ENCODE peak calls at places on chromosomes 3 and 15, in five cellular contexts. One of them, this sample, is unnamed.

GRCh38 chr3:157310329-157311065 is 126.2 kb upstream of the PTX3 start:
- DNase-seq in cardiac fibroblast: no peak
- DNase-seq in esophagus squamous epithelium: no peak
- DNase-seq in naive thymus-derived CD4-positive, alpha-beta T cell: no peak
- DNase-seq in OCI-LY7: no peak
- DNase-seq in this sample: no peak

GRCh38 chr3:177835008-177835407 is 637.7 kb upstream of the TBL1XR1 start:
- DNase-seq in naive thymus-derived CD4-positive, alpha-beta T cell: no peak
- DNase-seq in OCI-LY7: no peak
- DNase-seq in cardiac fibroblast: peak; percentile 77
- DNase-seq in esophagus squamous epithelium: no peak
- DNase-seq in this sample: no peak

GRCh38 chr3:185540705-185541104 is 11.7 kb downstream of the LIPH start:
- DNase-seq in cardiac fibroblast: no peak
- DNase-seq in esophagus squamous epithelium: no peak
- DNase-seq in naive thymus-derived CD4-positive, alpha-beta T cell: no peak
- DNase-seq in OCI-LY7: no peak
- DNase-seq in this sample: no peak

GRCh38 chr3:64150527-64151238 is 74.6 kb downstream of the PRICKLE2 start:
- DNase-seq in cardiac fibroblast: peak; percentile 82
- DNase-seq in naive thymus-derived CD4-positive, alpha-beta T cell: no peak
- DNase-seq in esophagus squamous epithelium: no peak
- DNase-seq in OCI-LY7: no peak
- DNase-seq in this sample: no peak

GRCh38 chr3:115494826-115495225 is 128.5 kb upstream of the GAP43 start:
- DNase-seq in cardiac fibroblast: no peak
- DNase-seq in esophagus squamous epithelium: no peak
- DNase-seq in OCI-LY7: no peak
- DNase-seq in naive thymus-derived CD4-positive, alpha-beta T cell: no peak
- DNase-seq in this sample: no peak

GRCh38 chr3:42747581-42747980 is 25.5 kb downstream of the CCDC13 start:
- DNase-seq in cardiac fibroblast: no peak
- DNase-seq in OCI-LY7: no peak
- DNase-seq in esophagus squamous epithelium: no peak
- DNase-seq in naive thymus-derived CD4-positive, alpha-beta T cell: peak; percentile 54
- DNase-seq in this sample: no peak

GRCh38 chr3:119639494-119640350 is 20.7 kb downstream of the POPDC2 start:
- DNase-seq in esophagus squamous epithelium: no peak
- DNase-seq in OCI-LY7: no peak
- DNase-seq in cardiac fibroblast: no peak
- DNase-seq in naive thymus-derived CD4-positive, alpha-beta T cell: no peak
- DNase-seq in this sample: no peak

GRCh38 chr3:136994772-136995516 is 37.2 kb downstream of the IL20RB start:
- DNase-seq in esophagus squamous epithelium: peak; percentile 17
- DNase-seq in naive thymus-derived CD4-positive, alpha-beta T cell: no peak
- DNase-seq in OCI-LY7: no peak
- DNase-seq in cardiac fibroblast: peak; percentile 99
- DNase-seq in this sample: peak; percentile 48

GRCh38 chr3:46089237-46090011 is 62.1 kb upstream of the XCR1 start:
- DNase-seq in OCI-LY7: no peak
- DNase-seq in esophagus squamous epithelium: no peak
- DNase-seq in cardiac fibroblast: peak; percentile 83
- DNase-seq in naive thymus-derived CD4-positive, alpha-beta T cell: no peak
- DNase-seq in this sample: no peak

GRCh38 chr15:38490231-38490630 is 36.3 kb downstream of the FAM98B start:
- DNase-seq in OCI-LY7: no peak
- DNase-seq in naive thymus-derived CD4-positive, alpha-beta T cell: no peak
- DNase-seq in cardiac fibroblast: no peak
- DNase-seq in esophagus squamous epithelium: no peak
- DNase-seq in this sample: no peak

GRCh38 chr3:4835616-4836043 is 143.6 kb upstream of the BHLHE40 start:
- DNase-seq in naive thymus-derived CD4-positive, alpha-beta T cell: no peak
- DNase-seq in OCI-LY7: no peak
- DNase-seq in cardiac fibroblast: no peak
- DNase-seq in esophagus squamous epithelium: no peak
- DNase-seq in this sample: no peak

GRCh38 chr3:124860599-124860998 is 26.6 kb downstream of the ITGB5 start:
- DNase-seq in esophagus squamous epithelium: no peak
- DNase-seq in naive thymus-derived CD4-positive, alpha-beta T cell: no peak
- DNase-seq in OCI-LY7: no peak
- DNase-seq in cardiac fibroblast: peak; percentile 97
- DNase-seq in this sample: no peak

GRCh38 chr3:138332472-138333073 is 2.9 kb upstream of the NME9 start:
- DNase-seq in cardiac fibroblast: peak; percentile 71
- DNase-seq in OCI-LY7: peak; percentile 50
- DNase-seq in esophagus squamous epithelium: no peak
- DNase-seq in naive thymus-derived CD4-positive, alpha-beta T cell: peak; percentile 18
- DNase-seq in this sample: peak; percentile 13

GRCh38 chr3:124707667-124708066 is 22.6 kb upstream of the UMPS start:
- DNase-seq in esophagus squamous epithelium: no peak
- DNase-seq in OCI-LY7: no peak
- DNase-seq in naive thymus-derived CD4-positive, alpha-beta T cell: no peak
- DNase-seq in cardiac fibroblast: peak; percentile 66
- DNase-seq in this sample: no peak

GRCh38 chr3:38114052-38114874 is 22.7 kb downstream of the ACAA1 start:
- DNase-seq in naive thymus-derived CD4-positive, alpha-beta T cell: no peak
- DNase-seq in esophagus squamous epithelium: no peak
- DNase-seq in OCI-LY7: no peak
- DNase-seq in cardiac fibroblast: no peak
- DNase-seq in this sample: no peak

GRCh38 chr3:128062033-128062745 is 10.0 kb downstream of the SEC61A1 start:
- DNase-seq in OCI-LY7: no peak
- DNase-seq in esophagus squamous epithelium: no peak
- DNase-seq in naive thymus-derived CD4-positive, alpha-beta T cell: no peak
- DNase-seq in cardiac fibroblast: no peak
- DNase-seq in this sample: no peak

GRCh38 chr3:184291044-184291737 is 7.8 kb upstream of the PSMD2 start:
- DNase-seq in cardiac fibroblast: no peak
- DNase-seq in esophagus squamous epithelium: no peak
- DNase-seq in OCI-LY7: no peak
- DNase-seq in naive thymus-derived CD4-positive, alpha-beta T cell: no peak
- DNase-seq in this sample: no peak

GRCh38 chr3:148954981-148955380 is 36.4 kb upstream of the GYG1 start:
- DNase-seq in OCI-LY7: no peak
- DNase-seq in cardiac fibroblast: no peak
- DNase-seq in esophagus squamous epithelium: no peak
- DNase-seq in naive thymus-derived CD4-positive, alpha-beta T cell: no peak
- DNase-seq in this sample: no peak

GRCh38 chr15:32659340-32659831 is 17.9 kb downstream of the SCG5 start:
- DNase-seq in naive thymus-derived CD4-positive, alpha-beta T cell: no peak
- DNase-seq in OCI-LY7: no peak
- DNase-seq in cardiac fibroblast: peak; percentile 23
- DNase-seq in esophagus squamous epithelium: no peak
- DNase-seq in this sample: no peak

GRCh38 chr3:7400360-7400759 is 539.4 kb downstream of the GRM7 start:
- DNase-seq in cardiac fibroblast: no peak
- DNase-seq in esophagus squamous epithelium: no peak
- DNase-seq in OCI-LY7: no peak
- DNase-seq in naive thymus-derived CD4-positive, alpha-beta T cell: no peak
- DNase-seq in this sample: no peak

GRCh38 chr3:15685927-15686326 is 84.4 kb downstream of the BTD start:
- DNase-seq in naive thymus-derived CD4-positive, alpha-beta T cell: no peak
- DNase-seq in OCI-LY7: no peak
- DNase-seq in esophagus squamous epithelium: no peak
- DNase-seq in cardiac fibroblast: peak; percentile 21
- DNase-seq in this sample: peak; percentile 26

GRCh38 chr3:69847303-69847702 is 108.0 kb downstream of the MITF start:
- DNase-seq in naive thymus-derived CD4-positive, alpha-beta T cell: no peak
- DNase-seq in cardiac fibroblast: no peak
- DNase-seq in esophagus squamous epithelium: no peak
- DNase-seq in OCI-LY7: no peak
- DNase-seq in this sample: no peak

GRCh38 chr15:37220949-37221670 is 120.8 kb upstream of the MEIS2 start:
- DNase-seq in naive thymus-derived CD4-positive, alpha-beta T cell: no peak
- DNase-seq in OCI-LY7: no peak
- DNase-seq in cardiac fibroblast: no peak
- DNase-seq in esophagus squamous epithelium: no peak
- DNase-seq in this sample: no peak

GRCh38 chr3:76044601-76045600 is 259.6 kb upstream of the ZNF717 start:
- DNase-seq in esophagus squamous epithelium: no peak
- DNase-seq in cardiac fibroblast: peak; percentile 13
- DNase-seq in naive thymus-derived CD4-positive, alpha-beta T cell: no peak
- DNase-seq in OCI-LY7: peak; percentile 27
- DNase-seq in this sample: peak; percentile 1

GRCh38 chr3:195054311-195054710 is 216.6 kb downstream of the XXYLT1 start:
- DNase-seq in cardiac fibroblast: no peak
- DNase-seq in esophagus squamous epithelium: no peak
- DNase-seq in naive thymus-derived CD4-positive, alpha-beta T cell: no peak
- DNase-seq in OCI-LY7: no peak
- DNase-seq in this sample: no peak

GRCh38 chr15:75923756-75924155 is 20.1 kb downstream of the FBXO22 start:
- DNase-seq in naive thymus-derived CD4-positive, alpha-beta T cell: no peak
- DNase-seq in OCI-LY7: no peak
- DNase-seq in cardiac fibroblast: no peak
- DNase-seq in esophagus squamous epithelium: no peak
- DNase-seq in this sample: no peak

GRCh38 chr15:88913017-88913849 is at the start of gene MFGE8:
- DNase-seq in cardiac fibroblast: peak; percentile 72
- DNase-seq in OCI-LY7: peak; percentile 74
- DNase-seq in naive thymus-derived CD4-positive, alpha-beta T cell: peak; percentile 75
- DNase-seq in esophagus squamous epithelium: no peak
- DNase-seq in this sample: peak; percentile 67

GRCh38 chr3:106827515-106828213 is 549.6 kb upstream of the CCDC54 start:
- DNase-seq in cardiac fibroblast: peak; percentile 49
- DNase-seq in naive thymus-derived CD4-positive, alpha-beta T cell: no peak
- DNase-seq in esophagus squamous epithelium: no peak
- DNase-seq in OCI-LY7: no peak
- DNase-seq in this sample: no peak

GRCh38 chr3:117045143-117045542 is 335.6 kb downstream of the TUSC7 start:
- DNase-seq in OCI-LY7: no peak
- DNase-seq in esophagus squamous epithelium: no peak
- DNase-seq in cardiac fibroblast: no peak
- DNase-seq in naive thymus-derived CD4-positive, alpha-beta T cell: no peak
- DNase-seq in this sample: no peak

GRCh38 chr15:92510163-92510882 is 116.6 kb downstream of the ST8SIA2 start:
- DNase-seq in OCI-LY7: no peak
- DNase-seq in cardiac fibroblast: no peak
- DNase-seq in naive thymus-derived CD4-positive, alpha-beta T cell: no peak
- DNase-seq in esophagus squamous epithelium: no peak
- DNase-seq in this sample: no peak

GRCh38 chr15:86863226-86863915 is 783.7 kb downstream of the AGBL1 start:
- DNase-seq in naive thymus-derived CD4-positive, alpha-beta T cell: no peak
- DNase-seq in esophagus squamous epithelium: no peak
- DNase-seq in cardiac fibroblast: no peak
- DNase-seq in OCI-LY7: no peak
- DNase-seq in this sample: no peak

GRCh38 chr15:90860942-90861675 is 7.3 kb upstream of the FURIN start:
- DNase-seq in naive thymus-derived CD4-positive, alpha-beta T cell: no peak
- DNase-seq in OCI-LY7: no peak
- DNase-seq in esophagus squamous epithelium: no peak
- DNase-seq in cardiac fibroblast: no peak
- DNase-seq in this sample: no peak

GRCh38 chr15:101625980-101626379 is 26.2 kb downstream of the TM2D3 start:
- DNase-seq in cardiac fibroblast: no peak
- DNase-seq in naive thymus-derived CD4-positive, alpha-beta T cell: no peak
- DNase-seq in esophagus squamous epithelium: no peak
- DNase-seq in OCI-LY7: no peak
- DNase-seq in this sample: no peak
- H3K4me3 ChIP-seq in cardiac fibroblast: no peak overlapping the region
- H3K4me3 ChIP-seq in naive thymus-derived CD4-positive, alpha-beta T cell: no peak overlapping the region
- H3K4me3 ChIP-seq in esophagus squamous epithelium: no peak overlapping the region
- H3K4me3 ChIP-seq in OCI-LY7: no peak overlapping the region
- H3K4me3 ChIP-seq in this sample: no peak overlapping the region

GRCh38 chr3:170364965-170365364 is 7.5 kb downstream of the SKIL start:
- DNase-seq in naive thymus-derived CD4-positive, alpha-beta T cell: no peak
- DNase-seq in esophagus squamous epithelium: no peak
- DNase-seq in OCI-LY7: no peak
- DNase-seq in cardiac fibroblast: no peak
- DNase-seq in this sample: no peak
- H3K4me3 ChIP-seq in naive thymus-derived CD4-positive, alpha-beta T cell: no peak overlapping the region
- H3K4me3 ChIP-seq in esophagus squamous epithelium: no peak overlapping the region
- H3K4me3 ChIP-seq in OCI-LY7: peak overlapping the region; percentile 97
- H3K4me3 ChIP-seq in cardiac fibroblast: no peak overlapping the region
- H3K4me3 ChIP-seq in this sample: no peak overlapping the region

DNA sequence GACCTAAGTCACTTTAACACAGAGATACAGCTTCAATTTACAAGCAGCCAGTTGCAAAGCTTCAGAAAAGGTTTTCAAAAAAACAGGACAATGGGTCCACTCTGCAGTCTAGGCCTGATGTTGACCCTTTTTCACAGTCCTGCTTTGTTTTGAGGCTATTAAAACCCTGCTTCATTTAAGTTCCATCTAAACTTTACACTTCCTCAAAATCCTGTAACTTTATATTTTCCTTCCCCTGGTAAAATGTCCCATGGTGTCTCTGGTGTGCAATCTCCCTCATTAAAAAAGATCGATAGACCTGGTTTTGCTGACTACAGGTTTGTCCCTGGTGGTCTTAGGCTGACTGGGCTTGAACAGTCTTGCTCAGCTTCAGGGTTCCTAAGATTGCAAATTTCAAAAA is 5.1 kb upstream of the RPL14 start:
- DNase-seq in esophagus squamous epithelium: no peak
- DNase-seq in OCI-LY7: no peak
- DNase-seq in naive thymus-derived CD4-positive, alpha-beta T cell: no peak
- DNase-seq in cardiac fibroblast: no peak
- DNase-seq in this sample: no peak
- H3K4me3 ChIP-seq in esophagus squamous epithelium: peak overlapping the region; percentile 84
- H3K4me3 ChIP-seq in OCI-LY7: peak overlapping the region; percentile 72
- H3K4me3 ChIP-seq in naive thymus-derived CD4-positive, alpha-beta T cell: peak overlapping the region; percentile 79
- H3K4me3 ChIP-seq in cardiac fibroblast: no peak overlapping the region
- H3K4me3 ChIP-seq in this sample: peak overlapping the region; percentile 81

GRCh38 chr3:52829906-52830463 is 487 bp downstream of the ITIH4 start:
- DNase-seq in naive thymus-derived CD4-positive, alpha-beta T cell: no peak
- DNase-seq in cardiac fibroblast: no peak
- DNase-seq in OCI-LY7: no peak
- DNase-seq in esophagus squamous epithelium: no peak
- DNase-seq in this sample: no peak
- H3K4me3 ChIP-seq in naive thymus-derived CD4-positive, alpha-beta T cell: no peak overlapping the region
- H3K4me3 ChIP-seq in cardiac fibroblast: no peak overlapping the region
- H3K4me3 ChIP-seq in OCI-LY7: no peak overlapping the region
- H3K4me3 ChIP-seq in esophagus squamous epithelium: no peak overlapping the region
- H3K4me3 ChIP-seq in this sample: no peak overlapping the region

DNA sequence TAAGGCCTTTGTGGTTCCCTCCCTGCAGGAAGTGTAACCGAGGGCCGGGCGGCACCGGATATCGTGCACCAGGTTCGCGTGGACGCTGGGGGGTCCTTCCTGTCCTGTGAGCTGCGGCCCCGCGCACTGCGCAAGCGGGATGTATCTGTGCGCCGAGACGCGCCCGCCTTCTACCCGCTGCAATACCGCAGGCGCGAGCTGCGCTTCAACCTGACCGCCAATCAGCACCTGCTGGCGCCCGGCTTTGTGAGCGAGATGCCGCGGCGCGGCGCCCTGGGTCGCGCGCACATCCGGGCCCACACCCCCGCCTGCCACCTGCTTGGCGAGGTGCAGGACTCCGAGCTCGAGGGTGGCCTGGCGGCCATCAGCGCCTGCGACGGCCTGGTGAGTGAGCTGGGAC is 35.9 kb downstream of the SAXO2 start:
- DNase-seq in cardiac fibroblast: no peak
- DNase-seq in esophagus squamous epithelium: no peak
- DNase-seq in OCI-LY7: no peak
- DNase-seq in naive thymus-derived CD4-positive, alpha-beta T cell: peak; percentile 74
- DNase-seq in this sample: peak; percentile 55
- H3K4me3 ChIP-seq in cardiac fibroblast: no peak overlapping the region
- H3K4me3 ChIP-seq in esophagus squamous epithelium: no peak overlapping the region
- H3K4me3 ChIP-seq in OCI-LY7: no peak overlapping the region
- H3K4me3 ChIP-seq in naive thymus-derived CD4-positive, alpha-beta T cell: no peak overlapping the region
- H3K4me3 ChIP-seq in this sample: no peak overlapping the region